ENCODE peak calls at places on chromosomes 11 and 22, in four cellular contexts. Q, X, K and J are unnamed samples.
A peak's percentile ranks its signal among the peaks of the same experiment; 100 is the strongest.

GRCh38 chr22:31983911-31984661 is 39.8 kb downstream of the YWHAH start:
- DNase-seq in K (no peak), X (no peak), Q (no peak), J (no peak)

GRCh38 chr11:59199546-59200420 is 12.9 kb downstream of the MPEG1 start:
- DNase-seq in Q (no peak), X (no peak), K (no peak), J (no peak)

GRCh38 chr11:120835601-120836228 is 188.2 kb upstream of the TBCEL start:
- DNase-seq in Q (peak; percentile 12), K (no peak), X (no peak), J (no peak)

GRCh38 chr11:90930252-90930651 is 707.4 kb upstream of the CHORDC1 start:
- DNase-seq in K (no peak), Q (no peak), X (no peak), J (no peak)

GRCh38 chr11:251550-251949 is 14.8 kb downstream of the PSMD13 start:
- DNase-seq in K (no peak), Q (no peak), X (peak; percentile 12), J (peak; percentile 71)

GRCh38 chr22:43262990-43263644 is 76.2 kb upstream of the TTLL12 start:
- DNase-seq in X (peak; percentile 45), K (peak; percentile 49), Q (no peak), J (peak; percentile 51)

GRCh38 chr22:50506611-50507420 is 686 bp downstream of the LMF2 start:
- DNase-seq in Q (no peak), X (no peak), K (no peak), J (peak; percentile 26)

GRCh38 chr22:36702832-36703210 is 731 bp downstream of the CACNG2 start:
- DNase-seq in K (no peak), Q (no peak), X (no peak), J (no peak)

GRCh38 chr22:37631448-37632173 is 7.9 kb upstream of the SH3BP1 start:
- DNase-seq in X (no peak), K (no peak), Q (no peak), J (no peak)

GRCh38 chr11:13663631-13664071 is 4.8 kb upstream of the FAR1 start:
- DNase-seq in Q (peak; percentile 41), X (no peak), K (no peak), J (no peak)

GRCh38 chr11:119006696-119007095 is 8.8 kb downstream of the CENATAC start:
- DNase-seq in Q (no peak), K (no peak), X (no peak), J (no peak)

DNA sequence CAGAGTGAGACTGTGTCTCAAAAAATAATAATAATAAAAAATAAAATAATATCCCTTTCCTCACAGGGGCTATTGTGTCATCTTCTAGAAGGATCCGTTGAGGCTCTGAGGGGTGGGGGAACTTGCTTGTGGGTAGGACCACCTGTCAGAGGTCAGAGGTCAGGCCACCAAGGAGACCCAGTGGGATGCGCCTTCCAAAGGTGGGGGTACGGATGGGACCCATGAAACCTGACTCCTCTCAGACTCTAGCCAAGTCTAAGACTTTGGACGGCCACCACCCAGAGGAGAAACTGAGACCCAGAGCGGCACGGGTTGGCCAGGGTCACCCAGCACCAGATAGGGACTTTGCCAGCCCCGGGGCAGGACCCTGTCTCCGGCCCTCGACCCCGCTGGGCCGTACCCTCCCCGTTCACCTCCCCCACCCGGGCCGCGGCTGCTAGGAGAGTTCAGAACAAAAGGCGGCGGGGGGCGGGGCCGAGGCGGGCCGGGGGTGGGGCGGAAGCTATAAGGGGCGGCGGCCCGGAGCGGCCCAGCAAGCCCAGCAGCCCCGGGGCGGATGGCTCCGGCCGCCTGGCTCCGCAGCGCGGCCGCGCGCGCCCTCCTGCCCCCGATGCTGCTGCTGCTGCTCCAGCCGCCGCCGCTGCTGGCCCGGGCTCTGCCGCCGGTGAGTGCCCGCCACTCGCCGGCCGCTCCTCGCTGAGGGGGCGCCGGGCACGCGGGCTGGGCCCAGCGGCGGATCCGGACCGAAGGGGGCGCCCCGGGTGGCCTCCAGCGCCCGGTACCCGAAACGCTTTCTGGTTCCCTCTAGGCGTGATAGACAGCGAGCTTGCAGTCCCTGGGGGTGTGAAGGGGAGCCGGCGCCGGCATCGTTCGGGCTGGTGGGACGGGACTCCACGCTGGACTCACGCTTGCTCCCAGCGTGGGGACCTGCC is at the start of gene MMP11:
- DNase-seq in X (no peak), Q (no peak), K (peak; percentile 79), J (peak; percentile 82)
- TF ChIP-seq CTCF in X (no peak), Q (peak; percentile 7), K (peak; percentile 3), J (no peak)

GRCh38 chr22:22396741-22397291 is 111.7 kb downstream of the ZNF280B start:
- DNase-seq in X (no peak), Q (no peak), K (no peak), J (no peak)

GRCh38 chr22:22397292-22397870 is 111.2 kb downstream of the ZNF280B start:
- DNase-seq in K (no peak), Q (no peak), X (peak; percentile 13), J (no peak)

GRCh38 chr22:22395230-22395629 is 113.3 kb downstream of the ZNF280B start:
- DNase-seq in K (no peak), X (no peak), Q (no peak), J (no peak)

GRCh38 chr22:22392131-22392530 is 116.4 kb downstream of the ZNF280B start:
- DNase-seq in K (no peak), Q (no peak), X (no peak), J (no peak)

DNA sequence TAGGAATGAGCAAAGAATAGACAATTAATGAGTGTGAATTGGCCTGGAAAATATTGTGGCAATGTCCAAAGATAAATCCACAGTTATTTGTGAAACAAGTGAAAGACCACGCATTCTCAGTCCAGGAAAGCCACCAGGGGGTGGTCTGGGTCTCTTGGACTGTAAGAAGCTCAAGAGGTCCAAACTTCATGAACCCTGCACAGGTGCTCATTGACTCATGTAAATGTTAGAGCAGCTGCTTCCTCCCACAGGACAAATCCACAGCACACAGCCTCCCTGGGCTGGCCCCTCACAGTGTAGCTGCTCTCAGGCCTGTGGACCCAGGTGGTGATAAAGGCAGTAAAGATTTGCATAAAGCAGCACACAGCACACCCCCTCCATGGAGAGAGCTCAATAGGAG is 114.0 kb downstream of the ZNF280B start:
- DNase-seq in X (no peak), K (no peak), Q (no peak), J (no peak)
- TF ChIP-seq CTCF in X (no peak), K (no peak), Q (no peak), J (no peak)

GRCh38 chr11:12581923-12582322 is 92.3 kb upstream of the TEAD1 start:
- DNase-seq in Q (peak; percentile 88), K (peak; percentile 41), X (peak; percentile 43), J (no peak)
- TF ChIP-seq CTCF in Q (no peak), K (no peak), X (no peak), J (no peak)

DNA sequence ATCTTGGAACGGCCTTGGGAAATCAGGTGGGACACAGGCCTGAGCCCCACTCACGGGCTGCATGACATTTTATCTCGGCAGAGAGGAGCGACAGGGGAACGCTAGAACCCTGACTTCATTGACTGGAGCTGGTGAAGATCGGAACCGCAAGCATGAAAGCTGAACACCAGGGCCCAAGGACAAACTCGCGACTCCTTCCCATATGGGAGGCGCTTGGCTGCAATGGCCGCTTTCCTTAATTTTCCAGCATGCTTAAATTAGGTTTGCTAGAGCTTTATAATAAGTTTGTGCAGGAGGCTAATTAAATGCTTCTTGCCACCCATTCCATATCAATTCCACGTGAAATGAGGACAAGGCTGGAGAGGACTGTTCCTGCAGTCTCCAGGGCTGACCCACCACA is 693.1 kb downstream of the OPCML start:
- DNase-seq in K (no peak), X (no peak), Q (no peak), J (no peak)
- TF ChIP-seq CTCF in K (no peak), X (no peak), Q (no peak), J (no peak)

GRCh38 chr11:17014774-17015638 is 792 bp upstream of the PLEKHA7 start:
- DNase-seq in Q (no peak), K (peak; percentile 23), X (peak; percentile 34), J (peak; percentile 36)

GRCh38 chr11:17014321-17014773 is at the start of gene PLEKHA7:
- DNase-seq in Q (no peak), K (peak; percentile 16), X (no peak), J (peak; percentile 33)

GRCh38 chr11:17012712-17013547 is 1.3 kb downstream of the PLEKHA7 start:
- DNase-seq in X (peak; percentile 72), Q (peak; percentile 52), K (no peak), J (peak; percentile 38)

GRCh38 chr11:17012179-17012578 is 2.0 kb downstream of the PLEKHA7 start:
- DNase-seq in X (no peak), K (no peak), Q (no peak), J (no peak)

DNA sequence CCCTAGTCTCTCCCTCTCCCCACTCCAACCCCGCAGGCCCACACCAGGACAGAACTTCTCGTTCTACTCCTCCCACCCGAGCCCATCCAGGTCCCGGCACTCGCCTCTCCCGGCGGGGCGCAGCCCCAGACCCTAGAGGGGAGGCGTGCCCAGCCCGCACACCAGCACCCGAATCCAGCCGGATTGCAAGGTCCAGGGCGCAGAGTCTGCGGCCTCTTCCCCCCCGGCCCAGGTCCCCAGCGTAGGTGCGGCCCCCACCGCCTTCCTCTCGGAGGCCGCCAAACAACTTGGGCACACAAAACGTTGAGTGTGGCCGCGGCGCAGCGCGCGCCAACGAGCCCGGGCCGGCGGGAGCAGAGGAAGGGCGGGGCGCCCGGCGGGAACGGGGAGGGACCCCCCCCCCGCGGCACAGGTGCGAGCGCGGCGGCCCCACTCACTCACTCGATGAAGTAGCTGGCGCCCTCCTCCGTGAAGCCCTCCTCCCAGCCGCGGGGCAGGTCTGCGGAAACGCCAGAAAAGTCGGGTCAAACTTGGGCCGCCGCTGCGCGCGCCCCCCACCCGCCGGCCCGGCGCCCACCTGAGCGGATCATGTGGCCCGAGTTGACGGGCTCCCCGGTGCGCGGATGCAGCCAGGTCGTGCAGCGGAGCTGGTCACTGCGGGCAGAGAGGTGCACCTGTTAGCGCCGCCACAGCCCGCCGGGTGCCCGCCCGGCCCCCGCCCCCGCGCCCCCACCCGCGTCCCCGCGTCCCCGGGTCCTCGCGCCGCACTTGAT is 480 bp downstream of the PLEKHA7 start:
- DNase-seq in K (no peak), X (no peak), Q (no peak), J (peak; percentile 29)
- TF ChIP-seq CTCF in K (no peak), X (no peak), Q (no peak), J (no peak)

DNA sequence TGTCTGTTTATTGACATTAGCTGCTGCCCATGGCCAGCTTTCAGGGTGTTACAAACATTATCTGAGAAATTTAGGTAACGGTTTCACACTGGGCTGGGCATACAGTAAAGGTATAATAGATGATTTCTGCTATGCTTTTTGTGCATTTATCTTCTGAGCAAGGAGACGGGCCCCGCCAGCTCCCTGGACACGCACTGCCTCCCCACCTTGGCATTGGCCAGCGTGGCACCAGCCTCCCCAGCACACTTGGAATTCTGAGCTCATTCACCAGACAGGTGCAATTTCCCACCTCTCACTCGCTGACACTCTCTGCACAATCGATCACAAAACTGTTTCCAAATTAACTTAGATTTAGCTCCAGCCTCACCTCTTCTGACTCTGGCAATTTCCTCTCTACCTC is 222.8 kb downstream of the CEP164 start:
- DNase-seq in Q (no peak), X (no peak), K (no peak), J (no peak)
- TF ChIP-seq CTCF in Q (no peak), X (no peak), K (no peak), J (no peak)

GRCh38 chr22:16932577-16932976 is 75.4 kb downstream of the GAB4 start:
- DNase-seq in K (no peak), Q (no peak), X (no peak), J (no peak)
- TF ChIP-seq CTCF in K (no peak), Q (no peak), X (peak; percentile 8), J (no peak)